ENCODE peak calls at places on chromosomes 4 and X, in six cellular contexts. K, I, A, O, T and N are unnamed samples.

GRCh38 chr4:76956961-76957738 is 7.6 kb downstream of the SEPTIN11 start:
- DNase-seq in K (no peak), I (no peak), A (peak), O (no peak), T (no peak), N (no peak)

GRCh38 chr4:184548651-184549341 is 74.4 kb upstream of the IRF2 start:
- DNase-seq in K (no peak), I (no peak), A (no peak), O (no peak), T (no peak), N (no peak)

GRCh38 chrX:47723689-47724088 is 64.7 kb upstream of the UXT start:
- DNase-seq in K (peak), I (no peak), A (no peak), O (no peak), T (no peak), N (no peak)

GRCh38 chr4:101152521-101152920 is 194.8 kb downstream of the PPP3CA start:
- DNase-seq in K (no peak), I (no peak), A (no peak), O (no peak), T (no peak), N (no peak)

GRCh38 chr4:108113229-108113628 is 55.5 kb downstream of the LEF1 start:
- DNase-seq in K (no peak), I (no peak), A (no peak), O (no peak), T (no peak), N (no peak)

GRCh38 chr4:17468638-17469221 is 43.2 kb downstream of the QDPR start:
- DNase-seq in K (no peak), I (peak), A (peak), O (no peak), T (no peak), N (no peak)

GRCh38 chr4:18366762-18367358 is 345.3 kb upstream of the LCORL start:
- DNase-seq in K (no peak), I (peak), A (peak), O (no peak), T (no peak), N (peak)

GRCh38 chrX:97787849-97788248 is 904.1 kb downstream of the RPA4 start:
- DNase-seq in K (no peak), I (no peak), A (no peak), O (no peak), T (no peak), N (no peak)

GRCh38 chrX:10979956-10980355 is 131.2 kb upstream of the HCCS start:
- DNase-seq in K (no peak), I (no peak), A (no peak), O (no peak), T (no peak), N (no peak)

GRCh38 chr4:56286763-56287162 is 100.5 kb downstream of the AASDH start:
- DNase-seq in K (no peak), I (no peak), A (no peak), O (no peak), T (no peak), N (peak)

GRCh38 chr4:5448286-5448685 is 260.1 kb downstream of the EVC2 start:
- DNase-seq in K (no peak), I (no peak), A (no peak), O (no peak), T (no peak), N (no peak)

GRCh38 chr4:140612356-140612755 is 43.6 kb upstream of the UCP1 start:
- DNase-seq in K (no peak), I (no peak), A (no peak), O (no peak), T (no peak), N (no peak)

GRCh38 chr4:149595500-149595899 is 220.1 kb downstream of the IQCM start:
- DNase-seq in K (no peak), I (no peak), A (no peak), O (no peak), T (no peak), N (peak)

GRCh38 chr4:81566076-81566663 is 94.5 kb upstream of the RASGEF1B start:
- DNase-seq in K (no peak), I (no peak), A (peak), O (no peak), T (no peak), N (no peak)

GRCh38 chr4:39469429-39470077 is 10.7 kb downstream of the LIAS start:
- DNase-seq in K (no peak), I (peak), A (peak), O (peak), T (no peak), N (peak)

GRCh38 chrX:44062842-44063241 is 89.7 kb upstream of the NDP start:
- DNase-seq in K (no peak), I (no peak), A (peak), O (no peak), T (no peak), N (no peak)

GRCh38 chr4:8920969-8921368 is 49.3 kb upstream of the HMX1 start:
- DNase-seq in K (no peak), I (no peak), A (no peak), O (peak), T (no peak), N (no peak)

GRCh38 chr4:41241919-41242318 is 14.8 kb upstream of the UCHL1 start:
- DNase-seq in K (no peak), I (no peak), A (no peak), O (no peak), T (no peak), N (no peak)

GRCh38 chr4:101347557-101348366 is 436 bp upstream of the PPP3CA start:
- DNase-seq in K (peak), I (peak), A (peak), O (peak), T (peak), N (peak)

GRCh38 chrX:143094501-143095110 is 68.9 kb downstream of the SPANXN4 start:
- DNase-seq in K (no peak), I (no peak), A (no peak), O (no peak), T (no peak), N (no peak)

GRCh38 chrX:134932528-134933217 is 58.1 kb upstream of the SMIM10 start:
- DNase-seq in K (no peak), I (no peak), A (peak), O (no peak), T (no peak), N (no peak)

GRCh38 chr4:84493092-84493850 is 5.8 kb downstream of the NKX6-1 start:
- DNase-seq in K (no peak), I (no peak), A (peak), O (no peak), T (no peak), N (no peak)

GRCh38 chr4:153465583-153465921 is 608 bp upstream of the TMEM131L start:
- DNase-seq in K (no peak), I (peak), A (peak), O (peak), T (no peak), N (no peak)

GRCh38 chr4:23337292-23337691 is 552.6 kb downstream of the PPARGC1A start:
- DNase-seq in K (no peak), I (peak), A (no peak), O (no peak), T (no peak), N (no peak)

GRCh38 chr4:24984602-24985532 is 45.9 kb downstream of the LGI2 start:
- DNase-seq in K (no peak), I (no peak), A (no peak), O (no peak), T (no peak), N (no peak)

GRCh38 chr4:165864228-165864627 is 8.8 kb upstream of the TLL1 start:
- DNase-seq in K (no peak), I (no peak), A (no peak), O (no peak), T (no peak), N (no peak)

GRCh38 chr4:3337357-3337732 is 44.5 kb downstream of the RGS12 start:
- DNase-seq in K (no peak), I (no peak), A (no peak), O (no peak), T (no peak), N (no peak)

GRCh38 chrX:11290673-11291072 is 2.5 kb upstream of the AMELX start:
- DNase-seq in K (no peak), I (no peak), A (no peak), O (no peak), T (no peak), N (no peak)